ENCODE peak calls at places on chromosomes 12 and 14, in eight cellular contexts. Q is mucosa of descending colon, T is brain pericyte, N is HCT116, O is ecto neural progenitor cell, E is choroid plexus epithelial cell, B is A673, C is foreskin fibroblast. V is an unnamed sample.

GRCh38 chr14:56814468-56815074 is 4.3 kb upstream of the OTX2 start:
- DNase-seq in Q (no peak), T (no peak), N (no peak), O (no peak), E (no peak), B (peak; percentile 84), C (no peak), V (no peak)

GRCh38 chr12:68148261-68148951 is 11.1 kb downstream of the IFNG start:
- DNase-seq in Q (no peak), T (no peak), N (no peak), O (no peak), E (no peak), B (no peak), C (no peak), V (no peak)

GRCh38 chr12:28893365-28893764 is 255.7 kb upstream of the FAR2 start:
- DNase-seq in Q (no peak), T (no peak), N (no peak), O (no peak), E (peak; percentile 47), B (no peak), C (peak; percentile 63), V (no peak)

GRCh38 chr14:91793704-91794103 is 61.8 kb upstream of the CATSPERB start:
- DNase-seq in Q (no peak), T (no peak), N (no peak), O (no peak), E (no peak), B (no peak), C (no peak), V (no peak)

GRCh38 chr12:52074006-52074405 is 4.2 kb downstream of the ATG101 start:
- DNase-seq in Q (no peak), T (peak; percentile 73), N (no peak), O (no peak), E (peak; percentile 89), B (peak; percentile 18), C (peak; percentile 69), V (peak; percentile 75)

GRCh38 chr14:91873476-91874265 is 6.3 kb upstream of the TC2N start:
- DNase-seq in Q (no peak), T (no peak), N (no peak), O (no peak), E (peak; percentile 50), B (no peak), C (no peak), V (no peak)

GRCh38 chr14:29745863-29746262 is 181.8 kb downstream of the PRKD1 start:
- DNase-seq in Q (no peak), T (no peak), N (no peak), O (no peak), E (no peak), B (no peak), C (no peak), V (no peak)

GRCh38 chr14:54175298-54175942 is 218.8 kb upstream of the BMP4 start:
- DNase-seq in Q (no peak), T (peak; percentile 16), N (peak; percentile 78), O (peak; percentile 65), E (peak; percentile 84), B (peak; percentile 88), C (peak; percentile 88), V (peak; percentile 69)

GRCh38 chr12:33828326-33828725 is 194.0 kb upstream of the ALG10 start:
- DNase-seq in Q (no peak), T (no peak), N (no peak), O (no peak), E (no peak), B (no peak), C (no peak), V (no peak)

GRCh38 chr14:100321473-100322137 is 1.5 kb upstream of the SLC25A47 start:
- DNase-seq in Q (peak; percentile 11), T (no peak), N (no peak), O (no peak), E (no peak), B (no peak), C (no peak), V (no peak)

GRCh38 chr14:75831455-75831854 is 150.3 kb downstream of the TGFB3 start:
- DNase-seq in Q (peak; percentile 82), T (peak; percentile 50), N (no peak), O (no peak), E (peak; percentile 94), B (no peak), C (peak; percentile 88), V (peak; percentile 56)

GRCh38 chr12:19234991-19235876 is 105.7 kb downstream of the PLEKHA5 start:
- DNase-seq in Q (no peak), T (no peak), N (no peak), O (no peak), E (peak; percentile 81), B (no peak), C (peak; percentile 33), V (peak; percentile 44)

GRCh38 chr12:54257332-54257731 is 22.6 kb downstream of the CBX5 start:
- DNase-seq in Q (no peak), T (no peak), N (no peak), O (no peak), E (no peak), B (no peak), C (no peak), V (no peak)

GRCh38 chr14:106556665-106557289 is 1030.4 kb downstream of the TMEM121 start:
- DNase-seq in Q (peak; percentile 63), T (no peak), N (no peak), O (no peak), E (no peak), B (peak; percentile 76), C (no peak), V (no peak)

GRCh38 chr12:15662303-15662980 is 126.7 kb downstream of the EPS8 start:
- DNase-seq in Q (no peak), T (peak; percentile 65), N (peak; percentile 86), O (no peak), E (peak; percentile 95), B (peak; percentile 64), C (peak; percentile 87), V (peak; percentile 43)

GRCh38 chr14:60736494-60736893 is 1.9 kb downstream of the MNAT1 start:
- DNase-seq in Q (no peak), T (no peak), N (no peak), O (no peak), E (peak; percentile 85), B (peak; percentile 41), C (peak; percentile 82), V (peak; percentile 52)

GRCh38 chr14:35687335-35687939 is 121.7 kb downstream of the RALGAPA1 start:
- DNase-seq in Q (no peak), T (peak; percentile 33), N (peak; percentile 26), O (no peak), E (peak; percentile 83), B (peak; percentile 70), C (peak; percentile 69), V (peak; percentile 59)

GRCh38 chr12:130401703-130402102 is 64.0 kb downstream of the PIWIL1 start:
- DNase-seq in Q (no peak), T (no peak), N (no peak), O (peak; percentile 69), E (no peak), B (peak; percentile 14), C (no peak), V (no peak)

GRCh38 chr12:132700212-132700913 is 10.3 kb upstream of the PGAM5 start:
- DNase-seq in Q (no peak), T (no peak), N (no peak), O (no peak), E (peak; percentile 67), B (no peak), C (peak; percentile 77), V (peak; percentile 56)

GRCh38 chr12:51322452-51322851 is 1.5 kb downstream of the BIN2 start:
- DNase-seq in Q (no peak), T (no peak), N (no peak), O (no peak), E (no peak), B (no peak), C (no peak), V (no peak)

GRCh38 chr14:104292084-104292970 is 153.9 kb downstream of the KIF26A start:
- DNase-seq in Q (peak; percentile 44), T (no peak), N (no peak), O (peak; percentile 50), E (no peak), B (no peak), C (no peak), V (no peak)

GRCh38 chr12:57240926-57241555 is 9.9 kb downstream of the STAC3 start:
- DNase-seq in Q (peak; percentile 54), T (no peak), N (no peak), O (peak; percentile 83), E (no peak), B (no peak), C (peak; percentile 61), V (no peak)

GRCh38 chr12:108482717-108483212 is 32.3 kb upstream of the FICD start:
- DNase-seq in Q (no peak), T (no peak), N (no peak), O (no peak), E (peak; percentile 67), B (no peak), C (no peak), V (peak; percentile 24)

GRCh38 chr14:57512221-57512620 is 18.6 kb upstream of the CCDC198 start:
- DNase-seq in Q (no peak), T (no peak), N (no peak), O (no peak), E (no peak), B (peak; percentile 41), C (no peak), V (no peak)

GRCh38 chr14:52413729-52414453 is 99.8 kb downstream of the PTGER2 start:
- DNase-seq in Q (no peak), T (no peak), N (no peak), O (no peak), E (peak; percentile 14), B (no peak), C (peak; percentile 80), V (no peak)

GRCh38 chr12:105960319-105961076 is 178.3 kb downstream of the NUAK1 start:
- DNase-seq in Q (no peak), T (no peak), N (no peak), O (no peak), E (peak; percentile 85), B (no peak), C (no peak), V (no peak)